ENCODE peak calls at places on chromosome 21, in seven cellular contexts. A is CD8-positive, alpha-beta T cell; H is CD4-positive, alpha-beta T cell; J is heart left ventricle; D is heart right ventricle; E is AG04450; Q is DND-41. O is an unnamed sample.

GRCh38 chr21:14116080-14116481 is 94.7 kb downstream of the LIPI start:
- DNase-seq in A (no peak), Q (no peak), E (no peak), J (no peak), H (no peak), D (no peak), O (no peak)

GRCh38 chr21:29245104-29245643 is 53.5 kb upstream of the BACH1 start:
- DNase-seq in H (no peak), J (no peak), D (no peak), A (no peak), E (no peak), Q (no peak), O (no peak)

GRCh38 chr21:39317134-39318090 is 4.0 kb upstream of the BRWD1 start:
- DNase-seq in Q (no peak), H (no peak), J (no peak), A (no peak), E (no peak), D (no peak), O (no peak)

GRCh38 chr21:43274022-43274945 is 105.5 kb downstream of the CRYAA start:
- DNase-seq in D (no peak), H (no peak), Q (no peak), A (no peak), J (peak; percentile 17), E (no peak), O (no peak)

GRCh38 chr21:43622796-43623195 is 36.5 kb downstream of the HSF2BP start:
- DNase-seq in A (no peak), H (no peak), E (no peak), Q (no peak), D (no peak), J (no peak), O (no peak)

GRCh38 chr21:42652527-42653491 is 612 bp upstream of the PDE9A start:
- DNase-seq in A (no peak), E (no peak), Q (no peak), H (no peak), J (peak; percentile 76), D (peak; percentile 65), O (peak; percentile 68)

GRCh38 chr21:29371464-29371863 is 72.7 kb downstream of the BACH1 start:
- DNase-seq in J (no peak), A (no peak), Q (no peak), D (no peak), H (no peak), E (no peak), O (no peak)

GRCh38 chr21:19557488-19557887 is 1153.9 kb upstream of the TMPRSS15 start:
- DNase-seq in A (no peak), D (no peak), H (no peak), J (no peak), Q (no peak), E (no peak), O (no peak)

GRCh38 chr21:29215709-29216108 is 83.0 kb upstream of the BACH1 start:
- DNase-seq in D (no peak), H (no peak), E (no peak), A (no peak), Q (no peak), J (no peak), O (no peak)

GRCh38 chr21:43603230-43603626 is 56.1 kb downstream of the HSF2BP start:
- DNase-seq in D (no peak), E (no peak), J (peak; percentile 39), A (no peak), H (no peak), Q (no peak), O (no peak)

GRCh38 chr21:37060296-37060695 is 12.6 kb downstream of the PIGP start:
- DNase-seq in H (no peak), D (no peak), A (no peak), E (peak; percentile 86), Q (peak; percentile 21), J (peak; percentile 57), O (no peak)

GRCh38 chr21:26070121-26070520 is 100.4 kb downstream of the APP start:
- DNase-seq in A (no peak), Q (no peak), E (no peak), H (no peak), J (no peak), D (no peak), O (no peak)

GRCh38 chr21:26067836-26068401 is 102.7 kb downstream of the APP start:
- DNase-seq in H (no peak), A (no peak), Q (no peak), E (no peak), J (no peak), D (no peak), O (no peak)

GRCh38 chr21:26068776-26069175 is 101.8 kb downstream of the APP start:
- DNase-seq in D (no peak), H (no peak), E (no peak), Q (no peak), A (no peak), J (no peak), O (no peak)

GRCh38 chr21:26072891-26073615 is 97.5 kb downstream of the APP start:
- DNase-seq in H (no peak), D (no peak), J (no peak), E (peak; percentile 44), Q (no peak), A (no peak), O (no peak)

DNA sequence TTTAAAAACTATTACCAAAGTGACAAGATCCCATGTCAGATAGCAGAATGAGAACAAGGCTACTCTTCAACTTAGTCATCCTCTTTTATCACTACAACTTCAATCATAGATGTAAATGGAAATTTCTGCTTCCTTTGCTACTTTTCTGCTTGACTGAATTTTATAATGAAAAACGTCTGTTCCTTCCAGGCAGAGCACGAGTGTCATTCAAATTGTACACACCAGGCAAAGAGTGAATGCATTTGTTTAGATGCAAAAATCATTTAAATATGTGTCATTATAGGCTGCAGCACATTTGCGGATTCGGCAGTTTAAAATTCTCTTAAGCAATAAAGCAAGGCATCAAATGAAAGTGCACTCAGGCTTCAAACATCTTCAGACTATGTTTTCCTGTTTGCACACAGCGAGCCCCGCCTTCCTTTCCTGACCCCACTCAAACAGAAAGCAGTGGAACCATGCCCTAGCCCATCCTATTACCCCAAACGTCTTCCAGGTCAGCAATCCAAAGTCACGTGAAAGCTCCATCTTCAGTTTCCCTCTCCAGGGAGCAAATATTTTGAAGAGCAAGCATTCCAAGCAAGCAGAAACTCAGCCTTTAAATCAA is 99.6 kb downstream of the APP start:
- DNase-seq in J (no peak), E (no peak), D (no peak), Q (peak; percentile 21), A (no peak), H (peak; percentile 17), O (no peak)
- TF ChIP-seq CTCF in J (no peak), E (no peak), D (no peak), Q (no peak), A (no peak), H (no peak), O (no peak)

DNA sequence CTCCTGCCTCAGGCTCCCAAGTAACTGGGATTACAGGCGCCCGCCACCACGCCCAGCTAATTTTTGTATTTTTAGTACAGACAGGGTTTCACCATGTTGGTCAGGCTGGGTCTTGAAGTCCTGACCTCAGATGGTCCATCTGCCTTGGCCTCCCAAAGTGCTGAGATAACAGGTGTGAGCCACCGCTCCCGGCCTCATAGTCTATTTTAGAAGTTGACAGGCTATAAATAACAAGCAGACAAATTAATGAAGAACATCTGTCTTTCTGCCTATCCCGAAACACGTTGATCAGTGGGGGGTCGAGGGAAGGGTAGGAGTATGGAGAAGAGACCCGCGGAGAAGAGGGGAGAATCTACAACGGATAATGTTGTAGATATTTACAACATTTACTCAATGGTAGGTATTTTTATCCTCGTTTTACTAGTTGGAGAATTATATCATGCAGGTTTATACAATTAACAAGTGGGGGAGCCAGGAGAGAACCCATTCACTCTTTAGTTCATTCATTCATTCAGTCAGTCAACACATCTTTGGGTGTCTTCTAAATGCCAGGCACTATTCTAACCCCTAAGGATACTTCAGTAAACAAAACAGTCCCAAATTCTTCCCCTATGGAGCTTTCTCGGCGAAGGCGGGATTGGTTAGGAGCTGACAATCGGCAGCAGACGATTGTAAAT is 501 bp upstream of the IFNAR2 start:
- DNase-seq in J (no peak), Q (no peak), E (no peak), A (no peak), D (no peak), H (no peak), O (no peak)
- H3K27ac ChIP-seq in J (peak overlapping the region; percentile 98), Q (peak overlapping the region; percentile 61), E (no peak overlapping the region), A (peak overlapping the region; percentile 75), D (no peak overlapping the region), H (peak overlapping the region; percentile 62), O (peak overlapping the region; percentile 98)

GRCh38 chr21:34726627-34727337 is 58.0 kb downstream of the CLIC6 start:
- DNase-seq in Q (peak; percentile 19), D (no peak), A (no peak), J (no peak), E (no peak), H (no peak), O (no peak)
- H3K27me3 ChIP-seq in Q (no peaks in the 10 kb centered on the region), D (peaks cover 11% of the 10 kb centered on the region), A (no peaks in the 10 kb centered on the region), J (no peaks in the 10 kb centered on the region), E (no peaks in the 10 kb centered on the region), H (no peaks in the 10 kb centered on the region), O (no peaks in the 10 kb centered on the region)

GRCh38 chr21:33348728-33349127 is 24.0 kb downstream of the IFNAR1 start:
- DNase-seq in A (no peak), H (no peak), Q (no peak), J (no peak), E (no peak), D (no peak), O (no peak)
- TF ChIP-seq CTCF in A (no peak), H (no peak), Q (no peak), J (no peak), E (no peak), D (no peak), O (no peak)

DNA sequence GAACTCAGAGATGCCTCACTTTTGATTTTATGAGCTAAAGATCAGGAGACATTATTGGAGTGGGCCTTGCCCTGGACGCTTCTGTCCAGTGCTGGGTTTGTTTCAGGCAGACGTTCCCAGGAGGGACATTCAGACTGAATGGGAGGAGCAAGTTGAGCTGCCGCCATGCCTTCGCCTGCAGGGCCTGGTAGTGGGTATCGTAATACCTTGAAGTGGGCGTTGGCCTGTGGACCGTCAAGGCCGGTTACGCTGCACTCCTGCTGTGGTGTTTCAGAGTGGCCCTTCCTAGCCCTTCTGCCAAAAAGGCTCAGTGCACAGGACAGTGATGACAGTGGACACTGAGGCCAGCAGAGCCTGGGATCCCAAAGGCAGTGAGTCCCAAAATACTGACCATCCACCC is 1.6 kb downstream of the FAM3B start:
- DNase-seq in A (no peak), D (no peak), Q (no peak), H (no peak), E (no peak), J (no peak), O (no peak)
- H3K27ac ChIP-seq in A (no peak overlapping the region), D (no peak overlapping the region), Q (no peak overlapping the region), H (no peak overlapping the region), E (no peak overlapping the region), J (no peak overlapping the region), O (no peak overlapping the region)

GRCh38 chr21:34867785-34868184 is 181.3 kb downstream of the RUNX1 start:
- DNase-seq in E (no peak), J (no peak), Q (no peak), A (no peak), H (no peak), D (no peak), O (no peak)
- H3K27me3 ChIP-seq in E (no peaks in the 10 kb centered on the region), J (peaks cover 4% of the 10 kb centered on the region), Q (no peaks in the 10 kb centered on the region), A (no peaks in the 10 kb centered on the region), H (no peaks in the 10 kb centered on the region), D (peaks cover 10% of the 10 kb centered on the region), O (peaks cover 3% of the 10 kb centered on the region)

GRCh38 chr21:34184232-34184631 is 110.9 kb downstream of the MRPS6 start:
- DNase-seq in D (no peak), J (no peak), E (no peak), A (no peak), Q (no peak), H (no peak), O (no peak)
- TF ChIP-seq CTCF in D (no peak), J (no peak), E (no peak), A (no peak), Q (no peak), H (no peak), O (no peak)

O was measured in dorsolateral prefrontal cortex.